ENCODE peak calls at places on chromosomes 7 and 10, in eight cellular contexts. T is fibroblast of lung; L is Calu3; K is OCI-LY7; B is CD8-positive, alpha-beta T cell; A is AG04450; X is osteocyte; U is RWPE1. I is an unnamed sample.

GRCh38 chr7:76428868-76429805 is 4.4 kb downstream of the ZP3 start:
- DNase-seq in L (no peak), T (peak), U (no peak), X (no peak), A (no peak), B (no peak), K (no peak), I (peak)

GRCh38 chr10:86284355-86285105 is 82.1 kb downstream of the GRID1 start:
- DNase-seq in A (no peak), T (no peak), L (no peak), X (peak), U (no peak), K (no peak), B (no peak), I (no peak)

GRCh38 chr7:70000747-70001348 is 402.6 kb downstream of the AUTS2 start:
- DNase-seq in B (no peak), T (no peak), K (no peak), L (no peak), U (no peak), X (no peak), A (no peak), I (no peak)

GRCh38 chr7:50869108-50869716 is 86.5 kb upstream of the GRB10 start:
- DNase-seq in T (peak), L (peak), X (no peak), U (peak), K (no peak), A (peak), B (no peak), I (peak)

GRCh38 chr7:158284121-158284520 is 303.5 kb downstream of the PTPRN2 start:
- DNase-seq in U (no peak), K (no peak), T (no peak), B (no peak), A (no peak), L (no peak), X (peak), I (no peak)

GRCh38 chr7:21903074-21903786 is 42.5 kb downstream of the CDCA7L start:
- DNase-seq in L (no peak), T (no peak), K (no peak), B (no peak), X (no peak), U (no peak), A (no peak), I (no peak)

GRCh38 chr7:50299163-50299562 is 5.4 kb upstream of the IKZF1 start:
- DNase-seq in L (no peak), X (no peak), U (no peak), B (no peak), K (no peak), A (no peak), T (no peak), I (no peak)

GRCh38 chr10:9036711-9037204 is 982.3 kb downstream of the GATA3 start:
- DNase-seq in A (no peak), L (no peak), U (no peak), K (no peak), T (no peak), B (no peak), X (no peak), I (no peak)

GRCh38 chr7:865921-866320 is 10.4 kb upstream of the GET4 start:
- DNase-seq in U (no peak), B (no peak), L (no peak), A (no peak), T (no peak), X (no peak), K (no peak), I (no peak)

GRCh38 chr7:33645096-33645495 is 260.2 kb upstream of the BMPER start:
- DNase-seq in B (no peak), K (no peak), L (no peak), A (no peak), X (no peak), T (peak), U (no peak), I (peak)

GRCh38 chr7:5636914-5637313 is 144.5 kb downstream of the RNF216 start:
- DNase-seq in A (peak), K (no peak), L (no peak), U (peak), B (no peak), T (peak), X (peak), I (peak)

GRCh38 chr7:76396039-76396732 is 13.3 kb downstream of the SSC4D start:
- DNase-seq in B (no peak), U (no peak), L (no peak), A (no peak), X (no peak), K (no peak), T (peak), I (no peak)

GRCh38 chr10:63161592-63161991 is 28.5 kb downstream of the NRBF2 start:
- DNase-seq in L (no peak), K (no peak), U (no peak), X (no peak), A (no peak), T (no peak), B (no peak), I (no peak)

GRCh38 chr7:7861211-7861633 is 107.4 kb upstream of the GLCCI1 start:
- DNase-seq in L (peak), A (peak), K (no peak), T (peak), X (no peak), U (peak), B (no peak), I (peak)

GRCh38 chr10:33273295-33274002 is 61.0 kb downstream of the NRP1 start:
- DNase-seq in X (peak), B (no peak), U (peak), L (peak), A (peak), T (peak), K (no peak), I (peak)

GRCh38 chr7:3009086-3009485 is 34.6 kb downstream of the CARD11 start:
- DNase-seq in T (no peak), B (no peak), U (no peak), A (no peak), X (no peak), L (no peak), K (no peak), I (no peak)

GRCh38 chr7:116772423-116772852 is 89.9 kb upstream of the CAPZA2 start:
- DNase-seq in K (no peak), U (peak), X (no peak), B (no peak), T (peak), A (no peak), L (no peak), I (peak)

GRCh38 chr10:114893248-114893647 is 44.7 kb upstream of the TRUB1 start:
- DNase-seq in T (peak), X (no peak), L (no peak), B (no peak), U (peak), A (no peak), K (no peak), I (no peak)

GRCh38 chr7:141567465-141567864 is 16.3 kb downstream of the AGK start:
- DNase-seq in T (no peak), U (no peak), A (no peak), X (no peak), K (no peak), B (no peak), L (no peak), I (no peak)

GRCh38 chr10:116960066-116960465 is 44.9 kb downstream of the SHTN1 start:
- DNase-seq in A (no peak), U (no peak), K (no peak), X (no peak), T (no peak), B (no peak), L (no peak), I (peak)

GRCh38 chr7:18369011-18369410 is 126.5 kb upstream of the HDAC9 start:
- DNase-seq in B (no peak), L (no peak), X (no peak), T (no peak), K (no peak), A (no peak), U (no peak), I (no peak)

GRCh38 chr7:110522061-110522750 is 568.7 kb upstream of the LRRN3 start:
- DNase-seq in A (no peak), X (no peak), K (no peak), T (no peak), U (no peak), L (no peak), B (no peak), I (no peak)

GRCh38 chr10:44968101-44968886 is 8.7 kb downstream of the RASSF4 start:
- DNase-seq in L (no peak), A (no peak), X (no peak), U (no peak), B (peak), T (peak), K (peak), I (peak)

GRCh38 chr7:42012786-42013360 is 224.1 kb downstream of the GLI3 start:
- DNase-seq in U (no peak), T (no peak), L (no peak), X (no peak), K (no peak), A (no peak), B (no peak), I (peak)

GRCh38 chr7:44772440-44772839 is 23.8 kb downstream of the ZMIZ2 start:
- DNase-seq in L (no peak), A (no peak), K (no peak), X (no peak), B (no peak), U (no peak), T (no peak), I (no peak)

GRCh38 chr7:44771358-44771757 is 22.7 kb downstream of the ZMIZ2 start:
- DNase-seq in K (no peak), U (no peak), T (no peak), A (no peak), X (no peak), B (no peak), L (no peak), I (no peak)

GRCh38 chr7:44769381-44770209 is 20.9 kb downstream of the ZMIZ2 start:
- DNase-seq in L (no peak), T (peak), U (no peak), A (no peak), X (no peak), B (no peak), K (no peak), I (peak)

GRCh38 chr7:44775383-44776107 is 20.9 kb upstream of the PPIA start:
- DNase-seq in A (no peak), B (no peak), X (no peak), U (no peak), L (no peak), T (no peak), K (no peak), I (no peak)

GRCh38 chr7:44772867-44773266 is 23.6 kb upstream of the PPIA start:
- DNase-seq in K (peak), B (no peak), L (no peak), T (no peak), A (no peak), X (no peak), U (no peak), I (no peak)
- TF ChIP-seq CTCF in K (peak), B (no peak), L (no peak), T (no peak), A (no peak), X (no peak), U (no peak), I (no peak)

GRCh38 chr7:19709249-19709578 is 377 bp upstream of the POLR1F start:
- DNase-seq in A (no peak), T (no peak), X (no peak), L (no peak), U (no peak), B (no peak), K (no peak), I (no peak)
- TF ChIP-seq CTCF in A (no peak), T (no peak), X (peak), L (no peak), U (peak), B (no peak), K (peak), I (no peak)

GRCh38 chr10:77284797-77285196 is 352.8 kb downstream of the KCNMA1 start:
- DNase-seq in K (no peak), T (no peak), U (no peak), B (no peak), X (no peak), L (no peak), A (no peak), I (no peak)

GRCh38 chr10:77289027-77289501 is 348.5 kb downstream of the KCNMA1 start:
- DNase-seq in U (no peak), K (no peak), B (no peak), A (no peak), X (no peak), L (no peak), T (no peak), I (no peak)

GRCh38 chr10:77285529-77286182 is 352.0 kb downstream of the KCNMA1 start:
- DNase-seq in U (no peak), T (no peak), A (no peak), K (no peak), L (no peak), X (no peak), B (no peak), I (no peak)

GRCh38 chr10:77287647-77288120 is 349.9 kb downstream of the KCNMA1 start:
- DNase-seq in X (no peak), B (no peak), T (no peak), K (no peak), U (no peak), L (peak), A (no peak), I (peak)

GRCh38 chr10:77286851-77287250 is 350.8 kb downstream of the KCNMA1 start:
- DNase-seq in B (no peak), L (no peak), T (no peak), X (no peak), K (no peak), A (no peak), U (no peak), I (no peak)
- TF ChIP-seq CTCF in B (no peak), L (no peak), T (no peak), X (no peak), K (no peak), A (no peak), U (no peak), I (no peak)

GRCh38 chr10:1102836-1103235 is 46.7 kb downstream of the WDR37 start:
- DNase-seq in K (no peak), X (no peak), A (no peak), B (no peak), T (peak), U (no peak), L (no peak), I (no peak)

GRCh38 chr10:1101946-1102345 is 45.8 kb downstream of the WDR37 start:
- DNase-seq in U (no peak), L (no peak), A (no peak), X (no peak), K (no peak), B (no peak), T (no peak), I (no peak)

GRCh38 chr10:1100143-1100542 is 44.0 kb downstream of the WDR37 start:
- DNase-seq in X (no peak), K (no peak), T (no peak), L (no peak), A (no peak), U (no peak), B (no peak), I (no peak)

GRCh38 chr10:1102392-1102791 is 46.2 kb downstream of the WDR37 start:
- DNase-seq in T (no peak), X (no peak), A (no peak), B (no peak), K (no peak), L (no peak), U (no peak), I (no peak)

DNA sequence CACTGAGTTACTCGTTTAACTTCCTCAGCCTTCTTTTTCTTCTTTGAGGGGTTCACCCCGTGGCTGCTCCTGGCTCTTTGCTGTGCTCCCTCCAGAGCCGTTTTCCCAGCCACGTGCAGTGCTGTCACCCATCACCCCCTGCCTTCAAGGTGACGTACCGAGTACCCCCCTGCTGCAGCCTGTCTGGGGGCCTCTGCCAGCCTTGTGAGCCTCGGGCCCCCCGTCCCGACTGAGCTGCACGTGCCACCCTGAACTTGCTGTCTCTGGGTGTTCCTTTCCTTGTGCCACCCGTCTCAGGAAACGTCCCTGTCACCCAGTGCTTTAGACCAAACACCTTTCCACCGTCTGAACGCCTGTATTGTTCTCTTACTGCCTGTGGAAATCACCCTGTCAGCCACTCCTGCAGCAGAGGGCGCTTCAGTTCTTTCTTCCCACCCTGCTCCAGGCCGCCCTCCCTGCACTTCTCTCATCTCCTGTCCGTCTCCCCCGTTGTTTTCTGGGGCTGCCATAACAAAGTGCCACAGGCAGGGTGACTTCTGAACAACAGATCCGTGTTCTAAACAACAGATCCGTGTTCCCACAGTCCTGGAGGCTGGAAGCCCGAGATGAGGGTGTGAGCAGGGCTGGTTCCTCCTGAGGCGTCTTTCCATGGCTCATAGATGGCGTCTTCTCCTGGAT is 44.6 kb downstream of the WDR37 start:
- DNase-seq in K (no peak), L (no peak), A (no peak), T (no peak), B (no peak), X (no peak), U (no peak), I (no peak)
- TF ChIP-seq CTCF in K (peak), L (no peak), A (no peak), T (no peak), B (no peak), X (peak), U (no peak), I (no peak)

GRCh38 chr7:155594961-155595366 is 48.6 kb upstream of the CNPY1 start:
- DNase-seq in X (no peak), B (no peak), L (peak), T (no peak), A (no peak), U (peak), K (no peak), I (no peak)
- TF ChIP-seq CTCF in X (no peak), B (no peak), L (no peak), T (no peak), A (no peak), U (no peak), K (no peak), I (no peak)

DNA sequence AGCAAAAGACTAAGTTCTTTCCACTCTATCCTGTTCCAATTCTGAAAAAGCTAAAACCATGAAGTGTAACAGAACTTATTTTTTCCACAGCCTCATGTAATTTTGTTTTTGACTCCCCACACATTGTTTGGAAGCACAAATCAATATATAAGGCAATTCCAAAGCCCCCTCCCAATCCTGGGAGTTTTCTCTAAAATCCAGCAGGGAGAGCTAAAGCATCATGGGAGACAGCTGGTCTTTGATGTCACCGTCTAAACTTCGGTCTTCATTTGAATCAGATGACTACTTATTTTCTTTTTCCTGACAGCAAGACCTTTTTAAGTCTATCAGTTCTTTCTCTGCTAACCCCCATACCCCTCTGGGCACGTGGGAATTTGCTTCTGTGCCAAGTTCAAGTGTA is 33.3 kb upstream of the PON1 start:
- DNase-seq in T (peak), A (no peak), B (no peak), K (no peak), X (no peak), U (no peak), L (no peak), I (no peak)
- TF ChIP-seq CTCF in T (no peak), A (peak), B (no peak), K (no peak), X (peak), U (no peak), L (no peak), I (no peak)

DNA sequence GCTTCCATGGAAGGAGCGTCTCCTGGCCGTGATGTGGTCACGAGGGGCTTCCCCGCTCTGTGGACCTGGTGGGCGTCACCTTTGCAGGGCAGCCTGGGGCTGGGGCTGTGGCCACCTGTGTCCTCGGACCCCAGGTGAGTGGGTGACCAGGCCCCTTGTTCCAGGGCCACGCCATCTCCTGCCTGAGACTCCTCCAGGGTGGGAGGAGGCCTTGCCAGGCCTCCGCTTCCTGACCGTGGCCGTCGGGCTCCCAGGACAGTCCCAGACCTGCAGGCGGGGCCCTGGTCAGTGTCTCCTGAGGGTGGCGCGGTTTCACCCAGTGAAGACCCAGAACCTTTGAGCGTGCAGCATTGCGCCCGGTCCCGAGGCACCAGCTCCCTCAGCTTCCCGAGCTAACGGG is 20.4 kb upstream of the UTF1 start:
- DNase-seq in B (no peak), T (no peak), K (no peak), U (no peak), L (no peak), A (no peak), X (no peak), I (no peak)
- TF ChIP-seq CTCF in B (no peak), T (no peak), K (no peak), U (no peak), L (no peak), A (no peak), X (no peak), I (no peak)